ENCODE peak calls at places on chromosome 20, in six cellular contexts. V, Z, B, Q, W and G are unnamed samples.
A peak's percentile ranks its signal among the peaks of the same experiment; 100 is the strongest.

GRCh38 chr20:46388945-46389344 is 17.5 kb downstream of the ELMO2 start:
- DNase-seq in V (no peak), Z (no peak), B (no peak), Q (no peak), W (no peak), G (no peak)

GRCh38 chr20:2872304-2873009 is 824 bp upstream of the PTPRA start:
- DNase-seq in V (peak; percentile 34), Z (peak; percentile 76), B (peak; percentile 63), Q (peak; percentile 64), W (peak; percentile 46), G (peak; percentile 72)

GRCh38 chr20:37837934-37838333 is 65.0 kb upstream of the VSTM2L start:
- DNase-seq in V (no peak), Z (no peak), B (no peak), Q (no peak), W (no peak), G (no peak)

GRCh38 chr20:3071266-3071609 is 182 bp upstream of the OXT start:
- DNase-seq in V (no peak), Z (no peak), B (no peak), Q (no peak), W (no peak), G (no peak)

GRCh38 chr20:51943761-51944160 is 141.4 kb upstream of the SALL4 start:
- DNase-seq in V (no peak), Z (no peak), B (no peak), Q (no peak), W (no peak), G (no peak)

GRCh38 chr20:46304852-46305251 is 3.4 kb downstream of the CDH22 start:
- DNase-seq in V (no peak), Z (no peak), B (no peak), Q (no peak), W (no peak), G (no peak)

GRCh38 chr20:45827712-45828111 is 600 bp upstream of the TNNC2 start:
- DNase-seq in V (no peak), Z (no peak), B (no peak), Q (no peak), W (no peak), G (no peak)

GRCh38 chr20:59268827-59269226 is 31.6 kb upstream of the EDN3 start:
- DNase-seq in V (no peak), Z (no peak), B (no peak), Q (no peak), W (no peak), G (no peak)

GRCh38 chr20:50852085-50852484 is 57.2 kb downstream of the BCAS4 start:
- DNase-seq in V (no peak), Z (no peak), B (no peak), Q (no peak), W (no peak), G (no peak)

GRCh38 chr20:47326718-47327137 is 29.8 kb downstream of the ZMYND8 start:
- DNase-seq in V (peak; percentile 78), Z (peak; percentile 52), B (no peak), Q (peak; percentile 52), W (peak; percentile 60), G (no peak)

GRCh38 chr20:6533828-6534388 is 233.6 kb upstream of the BMP2 start:
- DNase-seq in V (peak; percentile 99), Z (peak; percentile 73), B (no peak), Q (no peak), W (peak; percentile 35), G (no peak)

DNA sequence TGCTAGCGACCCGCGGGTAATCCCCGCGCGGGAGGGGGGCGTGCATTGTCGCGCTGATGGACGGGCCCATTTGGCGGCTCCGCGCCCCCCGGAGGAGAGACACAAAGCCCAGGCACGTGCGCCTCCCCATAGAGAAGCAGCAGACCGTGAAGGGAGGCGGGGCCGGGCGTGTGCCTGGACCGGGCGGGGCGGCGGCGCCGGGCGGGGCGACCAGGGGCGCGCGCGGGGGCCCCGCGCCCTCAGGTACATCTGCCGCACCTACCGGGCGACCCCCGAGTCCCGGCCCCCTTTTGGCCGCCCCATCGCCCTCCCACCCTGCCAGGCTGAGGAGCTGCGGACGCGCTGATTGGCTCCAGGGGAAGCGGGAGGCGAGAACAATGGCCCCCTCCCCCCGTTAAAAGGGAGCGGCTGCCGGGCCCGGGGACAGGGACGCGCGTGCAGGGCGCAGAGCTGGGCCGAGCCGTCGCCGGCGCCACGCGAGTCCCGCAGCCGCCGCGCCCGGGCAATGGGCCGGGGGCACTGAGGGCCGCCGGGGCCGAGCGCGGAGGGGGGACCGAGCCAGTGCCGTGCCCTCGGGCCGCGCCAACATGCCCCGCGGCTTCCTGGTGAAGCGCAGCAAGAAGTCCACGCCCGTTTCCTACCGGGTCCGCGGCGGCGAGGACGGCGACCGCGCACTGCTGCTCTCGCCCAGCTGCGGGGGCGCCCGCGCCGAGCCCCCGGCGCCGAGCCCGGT is at the start of gene INSM1:
- DNase-seq in V (no peak), Z (no peak), B (no peak), Q (no peak), W (no peak), G (no peak)
- TF ChIP-seq EZH2 in V (peak; percentile 60), Z (peak; percentile 5), B (no peak), Q (peak; percentile 60), W (no peak), G (no peak)

DNA sequence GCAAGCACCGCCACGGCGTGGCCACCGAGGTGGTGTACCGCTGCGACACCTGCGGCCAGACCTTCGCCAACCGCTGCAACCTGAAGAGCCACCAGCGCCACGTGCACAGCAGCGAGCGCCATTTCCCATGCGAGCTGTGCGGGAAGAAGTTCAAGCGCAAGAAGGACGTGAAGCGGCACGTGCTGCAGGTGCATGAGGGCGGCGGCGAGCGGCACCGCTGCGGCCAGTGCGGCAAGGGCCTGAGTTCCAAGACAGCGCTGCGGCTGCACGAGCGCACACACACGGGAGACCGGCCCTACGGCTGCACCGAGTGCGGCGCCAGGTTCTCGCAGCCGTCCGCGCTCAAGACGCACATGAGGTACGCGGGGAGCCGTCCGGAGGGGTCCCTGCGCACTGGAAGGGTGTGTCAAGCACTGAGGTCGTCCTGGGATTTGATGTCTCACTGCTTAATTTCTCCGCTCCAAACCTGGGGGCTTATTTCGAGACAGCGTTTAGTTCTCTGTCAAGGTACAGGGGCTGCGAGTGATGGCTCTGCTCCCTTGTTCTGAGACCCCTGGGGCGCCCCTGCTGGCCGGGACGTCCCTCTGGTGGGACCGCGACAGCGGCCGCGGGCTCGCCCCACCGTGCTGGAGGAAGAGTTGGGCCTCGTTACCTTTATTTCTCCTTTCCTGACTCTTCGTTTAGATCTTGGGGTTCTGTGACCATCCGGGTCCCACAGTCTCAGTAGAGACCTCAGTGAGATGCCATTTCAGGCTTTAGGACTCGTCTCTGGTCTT is 3.6 kb downstream of the GZF1 start:
- DNase-seq in V (no peak), Z (no peak), B (no peak), Q (no peak), W (no peak), G (no peak)
- H3K4me2 ChIP-seq in V (no peak overlapping the region), Z (peak overlapping the region; percentile 35), B (peak overlapping the region; percentile 26), Q (no peak overlapping the region), W (peak overlapping the region; percentile 50), G (peak overlapping the region; percentile 50)

DNA sequence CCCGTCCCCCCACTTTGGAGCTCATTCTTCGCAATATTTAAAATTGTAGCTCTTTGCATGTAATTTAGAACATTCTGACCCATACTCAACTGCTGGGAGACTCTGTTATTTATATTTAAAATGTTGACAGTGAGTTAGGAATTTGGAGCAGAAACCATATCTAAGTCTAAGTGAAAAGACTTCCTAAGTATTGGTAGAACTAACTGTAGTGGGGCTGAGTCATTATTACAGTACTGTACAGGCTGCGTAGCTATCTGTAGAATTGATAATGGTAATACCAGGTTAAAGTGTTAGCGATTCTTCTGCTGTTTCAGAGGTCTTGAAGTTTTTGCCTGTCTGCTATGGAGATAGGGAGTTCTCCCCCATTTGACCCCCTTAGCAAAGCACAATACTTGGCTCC is 3.6 kb downstream of the TOP1 start:
- DNase-seq in V (peak; percentile 45), Z (peak; percentile 28), B (no peak), Q (no peak), W (no peak), G (no peak)
- H3K4me3 ChIP-seq in V (peak overlapping the region; percentile 24), Z (peak overlapping the region; percentile 91), B (peak overlapping the region; percentile 91), Q (no peak overlapping the region), W (peak overlapping the region; percentile 75), G (peak overlapping the region; percentile 7)

DNA sequence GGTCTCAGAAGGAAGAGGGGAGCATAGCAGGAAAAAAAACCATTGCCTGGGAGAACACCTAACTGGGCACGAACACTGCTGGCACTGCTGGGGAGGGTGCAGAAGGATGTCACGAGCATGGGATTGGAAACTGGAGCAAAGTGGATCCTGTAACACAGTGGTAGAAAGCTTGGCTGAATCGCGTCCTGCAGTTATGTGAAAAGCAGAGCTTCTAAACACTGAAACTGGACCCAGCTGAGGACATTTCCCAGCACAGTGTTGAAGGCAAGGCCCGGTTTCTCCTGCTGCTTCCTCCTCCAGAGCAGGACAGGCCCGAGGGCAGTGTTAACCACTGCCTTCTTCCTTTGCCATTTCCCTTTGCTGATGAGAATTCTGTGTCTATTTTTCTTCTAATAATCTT is 6.7 kb downstream of the APMAP start:
- DNase-seq in V (no peak), Z (no peak), B (no peak), Q (no peak), W (no peak), G (peak; percentile 1)
- TF ChIP-seq EZH2 in V (no peak), Z (no peak), B (no peak), Q (no peak), W (no peak), G (no peak)

GRCh38 chr20:48342822-48343513 is 484.8 kb downstream of the PREX1 start:
- DNase-seq in V (no peak), Z (no peak), B (no peak), Q (no peak), W (no peak), G (no peak)
- H3K4me2 ChIP-seq in V (no peak overlapping the region), Z (no peak overlapping the region), B (no peak overlapping the region), Q (no peak overlapping the region), W (no peak overlapping the region), G (no peak overlapping the region)

GRCh38 chr20:24773751-24774201 is 175.3 kb upstream of the CST7 start:
- DNase-seq in V (peak; percentile 97), Z (peak; percentile 85), B (no peak), Q (no peak), W (peak; percentile 95), G (no peak)
- H3K4me3 ChIP-seq in V (no peak overlapping the region), Z (no peak overlapping the region), B (no peak overlapping the region), Q (no peak overlapping the region), W (peak overlapping the region; percentile 5), G (no peak overlapping the region)